ENCODE peak calls at places on chromosomes 13 and 19, in six cellular contexts. J is neuronal stem cell, Q is dorsolateral prefrontal cortex, D is psoas muscle, T is body of pancreas, V is uterus. O is an unnamed sample.

GRCh38 chr13:97295279-97296182 is 73.4 kb downstream of the MBNL2 start:
- DNase-seq in J (no peak), Q (no peak), D (no peak), T (no peak), V (no peak), O (no peak)

GRCh38 chr19:53881482-53882390 is at the start of gene PRKCG:
- DNase-seq in J (peak), Q (peak), D (peak), T (peak), V (no peak), O (no peak)

GRCh38 chr13:98826156-98826555 is 73.7 kb upstream of the SLC15A1 start:
- DNase-seq in J (no peak), Q (no peak), D (no peak), T (no peak), V (no peak), O (no peak)

GRCh38 chr13:78586706-78587105 is 16.6 kb downstream of the POU4F1 start:
- DNase-seq in J (peak), Q (no peak), D (no peak), T (no peak), V (no peak), O (no peak)

GRCh38 chr19:54152267-54152666 is 7.3 kb downstream of the LENG1 start:
- DNase-seq in J (no peak), Q (no peak), D (no peak), T (no peak), V (no peak), O (no peak)

GRCh38 chr13:21690955-21691354 is 20.1 kb downstream of the FGF9 start:
- DNase-seq in J (no peak), Q (no peak), D (no peak), T (no peak), V (no peak), O (no peak)

GRCh38 chr13:27034678-27035111 is 136.9 kb downstream of the USP12 start:
- DNase-seq in J (no peak), Q (peak), D (no peak), T (no peak), V (no peak), O (no peak)

GRCh38 chr13:100808848-100809247 is 134.3 kb upstream of the TMTC4 start:
- DNase-seq in J (peak), Q (no peak), D (no peak), T (no peak), V (no peak), O (no peak)

GRCh38 chr13:32323912-32324311 is 8.6 kb downstream of the BRCA2 start:
- DNase-seq in J (no peak), Q (no peak), D (no peak), T (no peak), V (no peak), O (no peak)

GRCh38 chr19:54470991-54471782 is 1.9 kb downstream of the CDC42EP5 start:
- DNase-seq in J (no peak), Q (no peak), D (peak), T (peak), V (no peak), O (no peak)

GRCh38 chr19:11018179-11018578 is 57.3 kb downstream of the SMARCA4 start:
- DNase-seq in J (no peak), Q (no peak), D (no peak), T (no peak), V (peak), O (peak)

GRCh38 chr19:29671393-29672076 is 6.3 kb downstream of the PLEKHF1 start:
- DNase-seq in J (no peak), Q (no peak), D (peak), T (peak), V (no peak), O (no peak)

GRCh38 chr13:108267338-108267737 is 2.2 kb upstream of the TNFSF13B start:
- DNase-seq in J (no peak), Q (no peak), D (no peak), T (no peak), V (no peak), O (no peak)

GRCh38 chr13:108270442-108270841 is 924 bp downstream of the TNFSF13B start:
- DNase-seq in J (no peak), Q (no peak), D (no peak), T (no peak), V (no peak), O (no peak)

GRCh38 chr13:108268713-108269112 is 805 bp upstream of the TNFSF13B start:
- DNase-seq in J (no peak), Q (no peak), D (no peak), T (no peak), V (no peak), O (no peak)

GRCh38 chr13:108272333-108272732 is 2.8 kb downstream of the TNFSF13B start:
- DNase-seq in J (no peak), Q (no peak), D (no peak), T (no peak), V (no peak), O (no peak)

GRCh38 chr13:108269601-108270328 is at the start of gene TNFSF13B:
- DNase-seq in J (no peak), Q (peak), D (peak), T (peak), V (no peak), O (no peak)
- H3K4me3 ChIP-seq in J (no peak), Q (peak), D (peak), T (no peak), V (peak), O (peak)

DNA sequence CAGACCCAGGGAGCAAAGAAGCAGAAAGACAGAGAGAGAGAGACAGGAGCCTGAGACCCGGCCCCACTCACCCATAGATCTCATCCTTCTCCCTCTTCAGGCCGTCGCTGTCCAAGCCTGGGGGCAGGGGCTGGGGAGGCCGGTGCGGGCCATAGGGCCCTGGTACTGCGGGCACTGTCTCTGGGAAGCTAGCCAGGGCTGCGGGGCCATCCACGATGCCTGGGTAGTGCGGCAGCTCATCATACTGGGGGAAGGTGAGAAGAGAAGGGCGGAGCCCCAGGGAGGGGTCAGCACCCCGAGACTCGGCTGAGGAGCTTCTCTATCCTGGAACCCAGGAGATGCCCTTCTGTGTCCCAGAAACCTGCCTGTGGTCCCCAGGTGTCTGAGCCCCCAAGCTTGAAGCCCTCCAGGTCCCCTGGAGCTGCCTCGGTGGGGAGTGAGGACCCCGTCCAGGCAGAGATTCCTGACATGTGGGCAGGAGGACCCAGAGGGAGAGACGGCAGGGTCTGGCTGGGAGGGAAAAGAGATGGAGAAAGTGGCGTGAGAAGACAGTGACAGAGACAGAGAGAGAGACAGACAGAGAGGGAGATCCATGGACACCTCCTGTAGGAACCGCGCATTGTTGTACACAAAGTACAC is 2.1 kb downstream of the MEIS3 start:
- DNase-seq in J (no peak), Q (no peak), D (no peak), T (no peak), V (no peak), O (no peak)
- H3K4me3 ChIP-seq in J (no peak), Q (no peak), D (no peak), T (no peak), V (no peak), O (peak)

GRCh38 chr19:18099623-18099995 is 2.0 kb downstream of the MAST3 start:
- DNase-seq in J (no peak), Q (no peak), D (no peak), T (no peak), V (no peak), O (no peak)
- H3K4me3 ChIP-seq in J (no peak), Q (peak), D (no peak), T (no peak), V (no peak), O (no peak)

GRCh38 chr13:30325668-30326067 is 18.3 kb upstream of the KATNAL1 start:
- DNase-seq in J (no peak), Q (no peak), D (no peak), T (no peak), V (no peak), O (no peak)
- H3K4me3 ChIP-seq in J (no peak), Q (no peak), D (no peak), T (no peak), V (no peak), O (no peak)

GRCh38 chr19:18168673-18169381 is 4.8 kb upstream of the IFI30 start:
- DNase-seq in J (no peak), Q (no peak), D (no peak), T (no peak), V (no peak), O (no peak)

GRCh38 chr19:18170714-18171255 is 2.8 kb upstream of the IFI30 start:
- DNase-seq in J (no peak), Q (no peak), D (no peak), T (no peak), V (no peak), O (no peak)

GRCh38 chr19:18165794-18166544 is 7.6 kb upstream of the IFI30 start:
- DNase-seq in J (no peak), Q (no peak), D (no peak), T (no peak), V (no peak), O (no peak)

GRCh38 chr19:18167011-18167410 is 6.6 kb upstream of the IFI30 start:
- DNase-seq in J (no peak), Q (no peak), D (no peak), T (no peak), V (no peak), O (no peak)

DNA sequence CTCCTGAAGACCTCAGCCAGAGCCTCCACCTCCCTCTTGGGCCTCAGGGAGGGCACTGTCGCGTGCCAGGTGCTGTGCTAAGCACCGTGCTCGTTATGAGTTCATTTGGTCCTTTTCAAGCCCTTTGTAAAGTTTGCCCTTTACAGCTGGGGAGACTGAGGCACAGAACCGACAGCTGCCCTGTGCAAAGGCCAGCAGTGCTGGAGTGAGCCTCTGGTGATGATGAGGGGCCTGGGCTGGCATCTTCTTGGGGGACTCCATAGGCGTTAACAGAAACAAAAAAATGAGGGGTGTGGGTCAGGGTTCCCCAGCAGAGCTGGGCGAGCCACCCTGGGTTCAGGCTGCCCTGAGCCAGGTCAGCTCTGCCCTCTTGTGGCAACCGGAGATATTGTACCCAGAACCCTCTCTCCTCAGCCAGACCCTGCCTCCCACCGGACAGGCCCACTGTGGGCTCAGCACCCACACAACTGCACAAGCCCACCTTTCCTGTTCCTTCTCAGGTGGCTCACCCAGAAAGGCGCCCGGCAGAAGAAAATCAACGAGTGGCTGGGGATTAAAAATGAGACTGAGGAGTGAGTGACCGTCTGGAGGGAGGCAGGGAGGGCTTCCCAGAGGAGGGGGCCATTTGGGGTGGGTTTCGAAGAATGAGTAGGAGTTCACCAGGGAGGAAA is 5.5 kb upstream of the IFI30 start:
- DNase-seq in J (no peak), Q (peak), D (peak), T (peak), V (no peak), O (no peak)
- H3K4me3 ChIP-seq in J (no peak), Q (no peak), D (no peak), T (no peak), V (no peak), O (no peak)